ENCODE peak calls at places on chromosomes 1 and 21, in seven cellular contexts. K is ovary, W is SK-N-SH, V is esophagus muscularis mucosa, O is H1, J is upper lobe of left lung, Q is A549. G is an unnamed sample.

GRCh38 chr1:18907914-18908845 is 5.8 kb upstream of the ALDH4A1 start:
- DNase-seq in K (no peak), W (no peak), V (no peak), O (no peak), J (no peak), Q (no peak), G (no peak)

GRCh38 chr1:70003509-70003908 is 201.9 kb downstream of the LRRC40 start:
- DNase-seq in K (no peak), W (no peak), V (no peak), O (no peak), J (no peak), Q (no peak), G (no peak)

GRCh38 chr1:227808566-227808965 is 6.9 kb upstream of the PRSS38 start:
- DNase-seq in K (no peak), W (no peak), V (no peak), O (no peak), J (no peak), Q (peak), G (no peak)

GRCh38 chr1:41072051-41072450 is 50.5 kb upstream of the SLFNL1 start:
- DNase-seq in K (no peak), W (no peak), V (no peak), O (no peak), J (no peak), Q (no peak), G (no peak)

GRCh38 chr1:207097871-207098324 is 6.1 kb upstream of the C4BPA start:
- DNase-seq in K (no peak), W (no peak), V (no peak), O (no peak), J (no peak), Q (no peak), G (no peak)

GRCh38 chr21:38384246-38384576 is 114.1 kb downstream of the ERG start:
- DNase-seq in K (no peak), W (no peak), V (peak), O (no peak), J (no peak), Q (no peak), G (no peak)

GRCh38 chr1:41439234-41439633 is 45.2 kb downstream of the EDN2 start:
- DNase-seq in K (no peak), W (no peak), V (no peak), O (no peak), J (no peak), Q (no peak), G (no peak)

GRCh38 chr1:169890761-169891538 is 2.7 kb downstream of the SCYL3 start:
- DNase-seq in K (no peak), W (no peak), V (no peak), O (no peak), J (no peak), Q (peak), G (no peak)

GRCh38 chr21:42258885-42259407 is 40.0 kb downstream of the ABCG1 start:
- DNase-seq in K (no peak), W (no peak), V (no peak), O (no peak), J (no peak), Q (no peak), G (no peak)

GRCh38 chr1:237814319-237814924 is 76.3 kb downstream of the ZP4 start:
- DNase-seq in K (no peak), W (peak), V (no peak), O (no peak), J (no peak), Q (peak), G (no peak)

GRCh38 chr1:151617995-151618394 is 6.1 kb downstream of the SNX27 start:
- DNase-seq in K (no peak), W (no peak), V (no peak), O (no peak), J (no peak), Q (no peak), G (no peak)

GRCh38 chr1:241716915-241717651 is 65.0 kb downstream of the WDR64 start:
- DNase-seq in K (no peak), W (no peak), V (no peak), O (no peak), J (no peak), Q (no peak), G (no peak)

GRCh38 chr21:32186843-32187242 is 92.0 kb downstream of the MIS18A start:
- DNase-seq in K (no peak), W (no peak), V (peak), O (no peak), J (no peak), Q (no peak), G (no peak)

GRCh38 chr1:57578099-57578498 is 154.2 kb upstream of the DAB1 start:
- DNase-seq in K (no peak), W (no peak), V (no peak), O (no peak), J (no peak), Q (no peak), G (no peak)

GRCh38 chr1:158818560-158818959 is 12.6 kb upstream of the MNDA start:
- DNase-seq in K (no peak), W (no peak), V (no peak), O (no peak), J (no peak), Q (no peak), G (no peak)

GRCh38 chr1:235077571-235078479 is 50.8 kb downstream of the TOMM20 start:
- DNase-seq in K (no peak), W (no peak), V (no peak), O (no peak), J (peak), Q (peak), G (no peak)

GRCh38 chr21:46157987-46158451 is 2.6 kb upstream of the FTCD start:
- DNase-seq in K (no peak), W (no peak), V (no peak), O (no peak), J (peak), Q (no peak), G (no peak)

GRCh38 chr1:85406887-85407593 is 57.9 kb downstream of the DDAH1 start:
- DNase-seq in K (peak), W (no peak), V (no peak), O (no peak), J (no peak), Q (peak), G (peak)

GRCh38 chr21:32463367-32463766 is 50.9 kb downstream of the EVA1C start:
- DNase-seq in K (no peak), W (no peak), V (no peak), O (no peak), J (no peak), Q (peak), G (no peak)

GRCh38 chr21:45325206-45326168 is 37.8 kb upstream of the POFUT2 start:
- DNase-seq in K (peak), W (no peak), V (no peak), O (no peak), J (peak), Q (no peak), G (no peak)

GRCh38 chr1:177567393-177567792 is 396.6 kb downstream of the BRINP2 start:
- DNase-seq in K (no peak), W (no peak), V (no peak), O (no peak), J (no peak), Q (peak), G (no peak)

GRCh38 chr1:212728606-212729005 is 29.0 kb upstream of the BATF3 start:
- DNase-seq in K (no peak), W (no peak), V (no peak), O (no peak), J (no peak), Q (no peak), G (no peak)

GRCh38 chr1:9891207-9891606 is 18.9 kb downstream of the CTNNBIP1 start:
- DNase-seq in K (no peak), W (no peak), V (no peak), O (no peak), J (no peak), Q (no peak), G (no peak)

GRCh38 chr1:205248793-205249601 is 21.3 kb downstream of the TMCC2 start:
- DNase-seq in K (peak), W (peak), V (no peak), O (no peak), J (peak), Q (no peak), G (peak)

GRCh38 chr1:211910917-211911485 is 80.4 kb upstream of the LPGAT1 start:
- DNase-seq in K (no peak), W (no peak), V (no peak), O (no peak), J (no peak), Q (no peak), G (no peak)

GRCh38 chr1:205748398-205749093 is 1.4 kb downstream of the NUCKS1 start:
- DNase-seq in K (no peak), W (peak), V (no peak), O (no peak), J (no peak), Q (peak), G (no peak)

GRCh38 chr1:12244078-12244477 is 14.2 kb downstream of the VPS13D start:
- DNase-seq in K (no peak), W (peak), V (no peak), O (peak), J (no peak), Q (peak), G (no peak)

GRCh38 chr1:218266356-218266755 is 18.7 kb upstream of the RRP15 start:
- DNase-seq in K (no peak), W (no peak), V (no peak), O (no peak), J (no peak), Q (no peak), G (no peak)

GRCh38 chr1:180158149-180159147 is 3.8 kb downstream of the QSOX1 start:
- DNase-seq in K (no peak), W (no peak), V (no peak), O (peak), J (no peak), Q (no peak), G (no peak)

GRCh38 chr1:36571106-36571505 is 88.4 kb upstream of the CSF3R start:
- DNase-seq in K (no peak), W (no peak), V (no peak), O (no peak), J (no peak), Q (no peak), G (no peak)

GRCh38 chr1:15584489-15585363 is at the start of gene AGMAT:
- DNase-seq in K (no peak), W (peak), V (no peak), O (peak), J (peak), Q (peak), G (no peak)

GRCh38 chr1:230752407-230752806 is 5.2 kb downstream of the CAPN9 start:
- DNase-seq in K (no peak), W (peak), V (no peak), O (peak), J (peak), Q (no peak), G (no peak)

DNA sequence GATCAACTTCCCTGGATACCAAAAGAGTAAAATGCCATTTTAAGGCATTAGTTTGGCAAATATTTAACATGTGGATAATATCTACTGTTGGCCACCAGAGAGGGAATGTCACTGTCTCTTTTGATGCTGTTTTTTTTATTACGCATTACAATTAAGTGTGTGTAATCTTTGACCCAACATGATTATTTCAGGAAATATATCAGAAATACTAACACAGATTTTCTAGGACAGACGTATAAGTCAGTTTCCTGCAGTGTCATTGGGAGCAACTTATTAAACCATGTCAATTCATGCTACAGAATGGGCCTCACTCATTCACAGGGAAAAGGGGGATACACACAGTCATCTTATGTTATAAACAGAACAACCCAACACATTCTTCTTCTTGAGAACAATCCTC is 903.8 kb upstream of the ADGRL2 start:
- DNase-seq in K (no peak), W (no peak), V (no peak), O (no peak), J (no peak), Q (no peak), G (no peak)
- TF ChIP-seq EP300 in K (no peak), W (no peak), V (no peak), O (no peak), J (no peak), Q (no peak), G (no peak)

GRCh38 chr1:214808845-214809460 is 206.0 kb downstream of the CENPF start:
- DNase-seq in K (no peak), W (no peak), V (no peak), O (no peak), J (no peak), Q (peak), G (no peak)
- TF ChIP-seq CTCF in K (no peak), W (peak), V (no peak), O (no peak), J (no peak), Q (peak), G (no peak)

DNA sequence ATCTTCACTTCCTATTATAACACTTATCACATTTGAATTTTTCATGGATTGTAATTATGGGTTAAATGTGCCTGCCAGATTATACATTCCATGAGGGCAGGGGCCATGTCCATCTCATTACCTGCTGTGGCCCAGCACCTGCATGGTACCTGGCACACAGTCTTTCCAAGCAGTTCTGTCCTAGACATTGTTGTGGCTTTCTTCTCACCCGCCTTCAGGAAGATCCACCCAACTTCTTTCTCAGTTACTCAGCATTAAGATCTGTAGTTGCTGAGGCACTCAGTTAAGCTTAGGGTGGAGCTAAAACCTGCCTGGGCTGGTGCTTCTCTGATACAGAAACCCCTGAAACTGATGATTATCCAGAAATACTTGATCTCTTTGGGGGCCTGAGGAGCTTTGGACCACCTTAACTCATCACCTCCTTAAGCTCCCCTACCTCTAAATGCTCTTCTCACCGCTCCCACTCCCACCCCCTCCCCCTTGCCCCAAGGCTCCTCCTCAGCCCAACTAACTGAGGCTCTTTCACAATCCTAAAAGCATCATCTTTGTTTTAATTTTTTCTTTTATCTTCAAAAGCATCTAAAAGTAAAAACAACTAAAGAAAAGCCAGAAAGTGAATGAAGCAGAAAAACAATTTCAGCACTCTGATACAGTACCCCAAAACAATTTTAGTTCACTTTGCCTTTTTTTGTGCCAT is 190.6 kb downstream of the FGGY start:
- DNase-seq in K (no peak), W (no peak), V (peak), O (no peak), J (no peak), Q (no peak), G (no peak)
- TF ChIP-seq EP300 in K (no peak), W (no peak), V (no peak), O (no peak), J (no peak), Q (no peak), G (no peak)

GRCh38 chr1:222728746-222729145 is 8.3 kb upstream of the FAM177B start:
- DNase-seq in K (no peak), W (no peak), V (no peak), O (no peak), J (no peak), Q (no peak), G (no peak)

GRCh38 chr1:222736470-222736869 is 532 bp upstream of the FAM177B start:
- DNase-seq in K (no peak), W (no peak), V (no peak), O (peak), J (no peak), Q (no peak), G (no peak)

GRCh38 chr1:222734740-222735139 is 2.3 kb upstream of the FAM177B start:
- DNase-seq in K (no peak), W (no peak), V (no peak), O (no peak), J (no peak), Q (no peak), G (no peak)

GRCh38 chr1:222732216-222733159 is 4.5 kb upstream of the FAM177B start:
- DNase-seq in K (no peak), W (no peak), V (no peak), O (no peak), J (no peak), Q (no peak), G (no peak)

DNA sequence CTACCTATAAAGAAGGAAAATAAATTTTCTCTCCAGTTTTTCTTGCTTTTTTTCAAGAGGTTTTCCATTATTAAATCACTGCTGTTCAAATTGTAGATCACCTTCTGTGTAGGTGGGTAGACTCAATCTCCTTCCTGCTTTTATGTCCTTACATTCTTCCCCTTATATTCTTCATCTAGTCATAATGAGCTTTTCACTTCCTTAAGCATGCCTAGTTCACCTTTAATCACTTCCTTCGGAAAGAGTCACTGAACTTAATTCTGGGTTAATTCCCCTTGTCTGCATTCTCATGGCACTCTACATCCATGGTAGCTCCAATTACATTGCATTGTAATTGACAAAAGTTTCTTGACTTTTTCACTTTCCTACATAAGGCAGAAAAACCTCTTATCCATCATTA is 6.1 kb upstream of the FAM177B start:
- DNase-seq in K (no peak), W (no peak), V (no peak), O (no peak), J (no peak), Q (no peak), G (no peak)
- TF ChIP-seq CTCF in K (no peak), W (no peak), V (no peak), O (no peak), J (no peak), Q (no peak), G (no peak)

GRCh38 chr1:246677842-246678241 is 46.4 kb upstream of the SCCPDH start:
- DNase-seq in K (no peak), W (no peak), V (no peak), O (no peak), J (no peak), Q (no peak), G (no peak)
- TF ChIP-seq EP300 in K (no peak), W (no peak), V (no peak), O (no peak), J (no peak), Q (no peak), G (no peak)

GRCh38 chr1:223133824-223134435 is 9.1 kb downstream of the TLR5 start:
- DNase-seq in K (peak), W (peak), V (no peak), O (peak), J (peak), Q (peak), G (peak)
- TF ChIP-seq CTCF in K (peak), W (peak), V (peak), O (peak), J (no peak), Q (peak), G (peak)

GRCh38 chr1:46667782-46668760 is at the start of gene ATPAF1:
- DNase-seq in K (peak), W (peak), V (no peak), O (peak), J (peak), Q (peak), G (peak)
- TF ChIP-seq EP300 in K (no peak), W (no peak), V (no peak), O (peak), J (no peak), Q (no peak), G (no peak)

GRCh38 chr1:21321963-21322680 is 31.9 kb upstream of the ECE1 start:
- DNase-seq in K (no peak), W (no peak), V (no peak), O (no peak), J (no peak), Q (no peak), G (no peak)
- TF ChIP-seq CTCF in K (no peak), W (peak), V (no peak), O (peak), J (no peak), Q (no peak), G (no peak)